ENCODE peak calls at places on chromosomes 11 and 22, in eight cellular contexts. C is type B pancreatic cell, Y is fibroblast of mammary gland, A is cardiac muscle cell, M is GM06990, U is endothelial cell, F is psoas muscle, W is HCT116. O is an unnamed sample.

GRCh38 chr11:6576471-6577373 is 26.7 kb downstream of the RRP8 start:
- DNase-seq in A (peak), M (no peak), F (no peak), C (no peak), U (no peak), Y (peak), W (no peak), O (no peak)

GRCh38 chr11:76614471-76615183 is 55.9 kb downstream of the LRRC32 start:
- DNase-seq in W (no peak), Y (peak), A (peak), C (no peak), U (no peak), F (peak), M (no peak), O (no peak)

GRCh38 chr11:72397333-72397732 is 37.0 kb downstream of the CLPB start:
- DNase-seq in A (no peak), W (no peak), C (no peak), F (no peak), U (no peak), M (no peak), Y (no peak), O (no peak)

GRCh38 chr22:38728899-38729796 is 23.4 kb downstream of the GTPBP1 start:
- DNase-seq in M (no peak), U (no peak), F (peak), Y (no peak), A (no peak), W (no peak), C (no peak), O (no peak)

GRCh38 chr22:18076060-18076497 is 1.7 kb upstream of the PEX26 start:
- DNase-seq in A (peak), U (peak), C (no peak), Y (peak), W (peak), M (no peak), F (peak), O (no peak)

GRCh38 chr22:19665784-19666662 is 48.3 kb upstream of the SEPTIN5 start:
- DNase-seq in F (no peak), A (no peak), W (no peak), C (peak), M (no peak), Y (no peak), U (no peak), O (no peak)

GRCh38 chr22:36540867-36541642 is 12.1 kb upstream of the EIF3D start:
- DNase-seq in U (no peak), W (no peak), M (no peak), F (no peak), A (no peak), Y (no peak), C (no peak), O (no peak)

GRCh38 chr11:30244255-30244654 is 13.4 kb downstream of the FSHB start:
- DNase-seq in F (no peak), A (peak), Y (peak), W (peak), M (no peak), U (no peak), C (no peak), O (no peak)

GRCh38 chr11:76568144-76568543 is 102.4 kb downstream of the LRRC32 start:
- DNase-seq in Y (no peak), A (no peak), W (no peak), U (no peak), F (no peak), C (no peak), M (no peak), O (no peak)

GRCh38 chr22:22111267-22111751 is 128.7 kb upstream of the TOP3B start:
- DNase-seq in F (no peak), W (no peak), Y (peak), U (no peak), C (no peak), M (peak), A (peak), O (no peak)

GRCh38 chr11:113615773-113616172 is 90.3 kb downstream of the TMPRSS5 start:
- DNase-seq in W (no peak), A (peak), U (no peak), M (no peak), C (no peak), Y (peak), F (no peak), O (no peak)

GRCh38 chr22:21570398-21570797 is 2.9 kb downstream of the UBE2L3 start:
- DNase-seq in W (no peak), C (no peak), F (no peak), A (no peak), Y (no peak), U (no peak), M (no peak), O (no peak)

GRCh38 chr22:44831885-44832284 is 79.5 kb downstream of the ARHGAP8 start:
- DNase-seq in A (no peak), F (no peak), C (no peak), Y (no peak), M (no peak), U (no peak), W (no peak), O (no peak)

GRCh38 chr11:62664405-62665074 is 470 bp downstream of the C11orf98 start:
- DNase-seq in A (peak), W (no peak), U (no peak), M (no peak), C (no peak), F (peak), Y (peak), O (no peak)

GRCh38 chr22:40352763-40353162 is 6.5 kb downstream of the ADSL start:
- DNase-seq in Y (no peak), A (no peak), U (no peak), F (no peak), W (no peak), C (no peak), M (no peak), O (no peak)

GRCh38 chr11:11620966-11621880 is 582 bp downstream of the GALNT18 start:
- DNase-seq in W (no peak), A (no peak), U (no peak), C (no peak), M (peak), F (peak), Y (peak), O (no peak)
- TF ChIP-seq CTCF in W (peak), A (no peak), U (no peak), C (no peak), M (no peak), F (no peak), Y (no peak), O (no peak)

GRCh38 chr11:65553301-65554001 is 4.7 kb downstream of the LTBP3 start:
- DNase-seq in C (no peak), F (no peak), U (no peak), M (peak), Y (no peak), W (no peak), A (no peak), O (no peak)

GRCh38 chr11:65549088-65549487 is 9.1 kb downstream of the LTBP3 start:
- DNase-seq in W (no peak), U (no peak), A (no peak), C (no peak), Y (no peak), F (no peak), M (no peak), O (no peak)

GRCh38 chr11:65552413-65552951 is 5.7 kb downstream of the LTBP3 start:
- DNase-seq in A (no peak), U (no peak), M (no peak), Y (no peak), F (no peak), W (no peak), C (no peak), O (no peak)

GRCh38 chr11:65554057-65554818 is 3.9 kb downstream of the LTBP3 start:
- DNase-seq in A (no peak), C (no peak), W (no peak), M (no peak), F (no peak), U (no peak), Y (no peak), O (no peak)

DNA sequence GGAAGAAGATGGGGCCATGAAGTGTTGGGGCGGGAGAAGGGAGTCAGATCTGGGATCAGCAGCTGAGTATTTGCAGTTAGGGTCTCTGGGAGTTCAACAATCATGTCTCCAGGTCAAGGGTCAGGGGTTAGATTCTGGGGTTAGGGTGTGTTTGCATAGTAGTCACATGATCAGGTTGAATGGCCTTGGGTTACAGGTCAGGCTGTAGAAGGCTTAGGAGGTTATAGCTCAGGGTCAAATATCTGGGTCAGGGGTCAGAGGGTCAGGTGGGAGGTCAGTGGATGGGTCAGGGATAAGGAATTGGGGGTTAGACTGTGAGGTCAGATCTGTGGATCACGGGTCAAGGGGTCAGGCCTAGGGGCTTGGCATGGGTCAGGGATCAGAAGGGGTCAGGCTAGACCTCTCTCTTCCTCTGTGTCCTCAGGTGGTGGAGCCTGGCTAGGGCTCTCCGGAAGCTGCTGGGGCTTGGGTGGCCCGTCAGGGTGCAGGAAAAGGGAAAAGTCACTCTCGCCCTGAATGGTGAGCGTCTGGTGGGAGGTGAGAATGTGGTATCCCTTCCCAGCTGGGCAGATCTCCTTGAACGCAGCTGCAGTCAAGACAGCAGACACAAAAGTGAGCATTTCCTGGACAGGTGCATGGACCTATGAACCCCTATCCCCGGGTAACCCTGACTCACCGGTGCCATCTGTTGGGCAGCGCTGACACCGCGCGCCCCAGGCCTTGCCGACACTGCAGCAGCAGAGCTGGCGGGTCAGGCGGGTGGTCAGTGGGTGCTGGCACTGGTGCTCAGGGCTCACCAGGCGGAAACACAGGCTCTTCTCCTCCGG is 6.4 kb downstream of the LTBP3 start:
- DNase-seq in Y (peak), F (peak), A (no peak), U (peak), M (peak), C (no peak), W (peak), O (peak)
- TF ChIP-seq CTCF in Y (peak), F (peak), A (peak), U (peak), M (peak), C (peak), W (peak), O (no peak)

GRCh38 chr11:32374261-32374711 is 61.1 kb downstream of the WT1 start:
- DNase-seq in F (no peak), W (peak), Y (peak), A (peak), M (peak), U (peak), C (no peak), O (no peak)
- TF ChIP-seq CTCF in F (no peak), W (peak), Y (peak), A (peak), M (peak), U (peak), C (peak), O (no peak)

DNA sequence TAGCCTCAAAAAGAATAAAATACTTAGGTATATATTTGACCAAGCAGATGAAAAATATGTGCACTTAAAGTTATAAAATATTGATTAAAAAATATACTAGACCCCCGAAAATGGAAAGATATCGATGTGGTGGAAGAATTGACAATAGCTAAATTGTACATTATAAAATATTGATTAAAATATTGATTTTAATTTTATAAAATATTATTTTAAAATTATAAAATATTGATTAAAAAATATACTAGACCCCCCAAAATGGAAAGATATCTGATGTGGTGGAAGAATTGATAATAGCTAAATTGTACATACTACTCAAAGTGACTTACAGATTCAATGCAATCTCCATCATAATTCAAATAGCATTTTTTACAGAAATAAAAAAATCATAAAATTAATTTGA is 1540.9 kb upstream of the RAG2 start:
- DNase-seq in Y (no peak), U (no peak), C (no peak), W (no peak), F (no peak), M (no peak), A (no peak), O (no peak)
- TF ChIP-seq CTCF in Y (no peak), U (no peak), C (no peak), W (no peak), F (no peak), M (no peak), A (no peak), O (no peak)

GRCh38 chr11:118430956-118431355 is 5.3 kb upstream of the KMT2A start:
- DNase-seq in F (no peak), A (no peak), M (no peak), C (no peak), U (no peak), W (no peak), Y (no peak), O (no peak)
- TF ChIP-seq CTCF in F (no peak), A (peak), M (peak), C (peak), U (no peak), W (no peak), Y (no peak), O (no peak)

GRCh38 chr11:45847908-45848316 is 637 bp downstream of the CRY2 start:
- DNase-seq in U (peak), C (no peak), A (peak), Y (peak), W (no peak), F (peak), M (peak), O (no peak)
- TF ChIP-seq CTCF in U (no peak), C (peak), A (peak), Y (peak), W (peak), F (peak), M (no peak), O (no peak)

DNA sequence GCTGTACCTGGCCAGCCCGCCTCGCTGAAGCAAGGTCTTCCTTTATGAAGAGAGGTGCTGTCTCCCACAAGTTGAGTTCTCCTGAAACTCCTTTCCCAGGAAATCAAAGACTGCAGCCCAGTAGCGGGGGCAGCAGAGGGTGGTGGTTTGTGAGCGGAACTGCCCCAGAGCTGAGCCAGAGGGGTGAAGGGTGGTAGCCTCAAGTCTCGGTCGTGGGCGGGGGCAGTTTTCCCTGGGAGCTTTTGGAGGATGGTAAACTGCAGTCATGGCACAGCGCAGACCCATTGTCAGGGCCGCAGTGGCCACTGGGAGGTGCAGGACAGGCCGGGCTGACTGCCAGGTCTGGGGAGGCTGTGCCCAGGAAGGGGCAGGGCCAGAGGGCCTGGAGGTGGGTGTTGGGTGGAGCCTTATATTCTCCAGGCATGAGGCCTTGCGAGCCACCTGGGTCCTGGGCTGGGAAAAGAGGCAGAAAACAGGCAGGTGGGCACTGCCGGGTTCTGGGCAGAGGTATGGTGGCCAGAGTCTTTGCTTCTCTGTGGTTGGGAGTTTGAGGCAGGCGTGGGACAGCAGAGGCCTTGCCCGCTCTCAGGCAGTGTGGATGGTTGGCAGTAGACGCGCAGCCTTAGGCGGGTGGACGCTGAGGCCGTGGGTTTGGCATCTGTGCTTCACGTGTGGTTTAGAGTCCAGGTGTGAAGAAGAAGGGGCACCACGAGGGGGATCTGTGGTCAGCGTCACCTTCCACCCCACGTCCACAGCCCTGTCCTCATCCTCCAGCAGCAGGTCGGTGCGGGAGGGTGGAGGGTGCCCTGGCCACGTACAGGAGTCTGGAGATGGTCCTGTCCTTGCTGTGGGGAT is 1176.4 kb downstream of the BRD1 start:
- DNase-seq in F (no peak), U (no peak), W (peak), C (no peak), A (no peak), Y (no peak), M (no peak), O (no peak)
- TF ChIP-seq CTCF in F (no peak), U (no peak), W (no peak), C (no peak), A (no peak), Y (no peak), M (no peak), O (no peak)

GRCh38 chr22:33299245-33299956 is 241.2 kb upstream of the SYN3 start:
- DNase-seq in W (no peak), C (no peak), M (peak), F (no peak), A (no peak), Y (no peak), U (no peak), O (peak)
- TF ChIP-seq CTCF in W (no peak), C (no peak), M (peak), F (no peak), A (no peak), Y (no peak), U (no peak), O (no peak)

DNA sequence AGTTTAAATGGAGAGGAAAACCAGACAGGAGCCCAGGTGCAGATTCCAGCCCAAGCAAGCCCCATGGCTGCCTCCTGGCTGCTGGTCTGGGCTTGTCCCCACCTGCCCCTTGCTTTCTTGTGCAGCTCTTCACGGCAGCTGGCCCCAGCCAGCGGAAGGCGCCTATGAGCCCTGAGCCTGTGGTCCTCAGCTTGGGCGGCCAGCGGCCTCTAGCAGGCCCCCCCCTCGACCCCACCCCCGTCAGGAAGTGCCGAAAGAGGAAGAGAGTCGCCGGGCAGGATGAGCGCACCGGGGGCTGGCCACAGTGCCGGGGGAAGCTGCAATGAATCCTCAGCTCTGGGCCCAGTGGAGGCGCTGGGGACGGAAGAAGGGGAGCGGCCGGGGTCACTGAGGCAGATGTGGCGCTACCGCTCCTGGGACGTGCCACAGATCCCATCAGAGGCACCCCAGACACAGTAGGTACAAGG is 2.1 kb upstream of the DGKZ start:
- DNase-seq in M (peak), Y (no peak), A (no peak), F (peak), U (peak), C (no peak), W (no peak), O (no peak)
- TF ChIP-seq CTCF in M (no peak), Y (no peak), A (no peak), F (no peak), U (no peak), C (no peak), W (no peak), O (no peak)

DNA sequence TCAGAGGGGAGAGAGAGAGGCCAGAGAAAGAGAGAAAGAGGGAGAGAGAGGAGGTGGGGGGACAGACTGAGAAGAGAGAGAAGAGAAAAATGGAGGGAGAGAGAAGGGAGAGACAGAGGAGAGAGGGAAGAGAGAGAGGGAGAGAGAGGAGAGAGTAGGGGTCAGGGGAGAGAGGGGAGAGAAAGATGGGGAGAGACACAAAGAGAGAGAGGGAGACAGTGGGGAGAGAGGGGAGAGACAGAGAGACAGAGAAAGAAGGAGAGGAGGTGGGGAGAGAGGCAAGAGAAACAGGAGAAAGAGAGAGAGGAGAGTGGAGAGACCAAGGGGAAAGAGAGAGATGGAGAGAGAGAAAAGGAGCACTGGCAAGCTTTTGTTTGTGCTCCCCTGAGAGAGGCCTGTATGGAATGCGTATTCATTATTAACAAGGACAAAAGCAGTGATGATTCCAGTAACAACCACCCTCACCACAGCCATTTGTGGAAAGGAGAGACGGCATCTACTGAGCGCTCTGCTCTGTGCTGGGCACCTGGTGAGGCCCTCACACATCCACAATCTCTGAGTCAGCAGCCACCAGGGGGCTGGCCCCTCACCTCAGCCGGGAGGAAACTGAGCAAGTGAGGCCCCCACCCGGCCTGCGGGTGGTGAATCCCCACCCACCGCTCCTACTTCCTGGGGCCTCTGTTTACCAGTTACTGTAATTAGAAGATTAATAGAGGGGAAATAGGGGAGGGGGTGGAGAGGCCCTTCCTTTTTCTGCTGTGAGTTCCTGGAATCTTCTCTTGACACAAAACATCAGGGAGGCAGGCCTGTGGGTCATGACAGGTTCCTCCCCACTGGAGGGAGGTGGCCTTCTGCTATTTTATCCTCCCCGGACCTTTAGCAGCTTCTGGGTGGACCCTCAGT is 14.7 kb upstream of the MIAT start:
- DNase-seq in C (no peak), A (peak), W (no peak), M (peak), Y (no peak), F (no peak), U (peak), O (no peak)
- TF ChIP-seq CTCF in C (peak), A (peak), W (no peak), M (peak), Y (no peak), F (no peak), U (no peak), O (no peak)